ENCODE peak calls at places on chromosomes 6 and 20, in six cellular contexts. M, H, J, B, Q and P are unnamed samples. For H3K4me1, the result is how much of the 10 kb centered on the place peaks cover.

GRCh38 chr6:157944983-157945931 is 36.4 kb upstream of the SYNJ2 start:
- DNase-seq in Q (no peak), H (no peak), M (no peak), J (no peak), B (no peak), P (no peak)

GRCh38 chr6:101832371-101832770 is 438.9 kb downstream of the GRIK2 start:
- DNase-seq in M (no peak), Q (no peak), J (no peak), H (no peak), B (no peak), P (no peak)

GRCh38 chr6:38730136-38730862 is 15.2 kb downstream of the DNAH8 start:
- DNase-seq in Q (no peak), J (no peak), B (no peak), M (no peak), H (no peak), P (no peak)

GRCh38 chr6:112330071-112330876 is 16.9 kb upstream of the RFPL4B start:
- DNase-seq in J (no peak), H (no peak), B (no peak), M (no peak), Q (no peak), P (no peak)

GRCh38 chr6:168067081-168067480 is 11.9 kb downstream of the FRMD1 start:
- DNase-seq in H (no peak), Q (no peak), B (no peak), M (no peak), J (no peak), P (no peak)

GRCh38 chr20:61422636-61423425 is 170.8 kb downstream of the CDH4 start:
- DNase-seq in Q (no peak), J (no peak), H (no peak), M (no peak), B (no peak), P (no peak)

GRCh38 chr20:61899971-61900370 is 165.7 kb downstream of the TAF4 start:
- DNase-seq in H (no peak), M (no peak), J (no peak), Q (no peak), B (no peak), P (no peak)

GRCh38 chr6:37316071-37316470 is 37.7 kb upstream of the RNF8 start:
- DNase-seq in J (no peak), Q (no peak), H (no peak), B (no peak), M (no peak), P (no peak)

GRCh38 chr6:90610671-90611542 is 24.0 kb upstream of the MAP3K7 start:
- DNase-seq in J (no peak), Q (peak), M (no peak), H (no peak), B (no peak), P (no peak)

GRCh38 chr20:63064310-63064709 is 57.5 kb upstream of the BHLHE23 start:
- DNase-seq in Q (peak), H (no peak), B (no peak), M (no peak), J (no peak), P (no peak)

GRCh38 chr20:6142348-6142993 is 19.6 kb upstream of the FERMT1 start:
- DNase-seq in H (no peak), M (peak), B (peak), J (peak), Q (peak), P (peak)

GRCh38 chr6:132932566-132932965 is 118.2 kb downstream of the RPS12 start:
- DNase-seq in B (no peak), Q (no peak), M (no peak), J (no peak), H (no peak), P (no peak)

GRCh38 chr6:128822271-128822670 is 60.7 kb upstream of the LAMA2 start:
- DNase-seq in B (no peak), J (no peak), M (no peak), H (no peak), Q (no peak), P (no peak)

GRCh38 chr20:41483553-41483930 is 116.9 kb upstream of the EMILIN3 start:
- DNase-seq in H (no peak), J (no peak), Q (no peak), B (no peak), M (no peak), P (no peak)

GRCh38 chr20:10603971-10604864 is 69.6 kb downstream of the JAG1 start:
- DNase-seq in B (no peak), J (peak), M (peak), Q (no peak), H (no peak), P (no peak)

GRCh38 chr6:19699990-19700389 is 137.2 kb upstream of the ID4 start:
- DNase-seq in H (no peak), M (no peak), B (no peak), Q (no peak), J (no peak), P (no peak)

GRCh38 chr6:6973721-6974120 is 134.0 kb upstream of the RREB1 start:
- DNase-seq in J (no peak), H (no peak), M (no peak), Q (no peak), B (no peak), P (no peak)

GRCh38 chr6:106469882-106470281 is 109.4 kb downstream of the CRYBG1 start:
- DNase-seq in Q (no peak), H (no peak), M (no peak), J (no peak), B (no peak), P (no peak)

GRCh38 chr6:83113258-83113657 is 45.8 kb downstream of the DOP1A start:
- DNase-seq in B (no peak), Q (no peak), H (no peak), J (no peak), M (no peak), P (no peak)

GRCh38 chr20:37850724-37851123 is 52.2 kb upstream of the VSTM2L start:
- DNase-seq in J (no peak), H (no peak), B (no peak), M (no peak), Q (peak), P (no peak)

GRCh38 chr6:148179786-148180185 is 162.9 kb upstream of the SASH1 start:
- DNase-seq in Q (peak), B (no peak), J (no peak), M (peak), H (no peak), P (no peak)

GRCh38 chr20:2507875-2508630 is 662 bp downstream of the ZNF343 start:
- DNase-seq in B (no peak), Q (peak), M (no peak), J (peak), H (no peak), P (no peak)

GRCh38 chr6:379367-380181 is 12.0 kb upstream of the IRF4 start:
- DNase-seq in J (no peak), M (no peak), Q (no peak), B (no peak), H (no peak), P (no peak)

GRCh38 chr20:309306-309840 is 12.0 kb downstream of the ZCCHC3 start:
- DNase-seq in M (no peak), B (no peak), H (no peak), J (no peak), Q (no peak), P (no peak)

GRCh38 chr6:96116674-96117073 is 100.9 kb downstream of the FUT9 start:
- DNase-seq in Q (peak), H (no peak), M (no peak), B (no peak), J (no peak), P (no peak)

GRCh38 chr6:106128981-106129761 is 43.0 kb downstream of the PRDM1 start:
- DNase-seq in M (no peak), H (no peak), Q (no peak), B (no peak), J (no peak), P (no peak)

GRCh38 chr6:38933426-38933825 is 115.2 kb upstream of the GLP1R start:
- DNase-seq in Q (no peak), M (peak), J (peak), H (no peak), B (no peak), P (no peak)

GRCh38 chr6:139230421-139230840 is 61.4 kb downstream of the TXLNB start:
- DNase-seq in J (no peak), Q (no peak), M (no peak), H (no peak), B (no peak), P (no peak)

DNA sequence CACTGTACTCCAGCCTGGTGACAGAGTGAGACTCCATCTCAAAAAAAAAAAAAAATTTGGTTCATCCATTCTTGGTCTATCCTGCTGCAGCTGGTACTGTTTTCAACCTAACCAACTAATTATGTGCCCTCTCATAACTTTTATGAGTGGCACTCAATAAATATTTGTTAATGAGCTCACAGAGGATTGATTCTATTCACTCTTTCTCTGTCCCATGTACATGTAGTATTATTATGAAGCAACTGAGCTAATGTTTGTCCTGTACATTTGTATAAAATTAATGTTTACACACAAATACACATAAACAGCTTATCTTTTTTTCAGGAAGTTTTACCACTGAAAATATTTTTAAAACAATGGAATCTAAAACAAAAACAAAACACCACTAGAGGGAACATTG is 10.1 kb downstream of the RIPOR2 start:
- DNase-seq in H (no peak), Q (no peak), B (no peak), J (no peak), M (no peak), P (no peak)
- H3K4me1 ChIP-seq in H (under half), Q (under half), B (under half), J (under half), M (under half), P (under half)

GRCh38 chr6:32963870-32964269 is 4.5 kb upstream of the BRD2 start:
- DNase-seq in M (no peak), B (no peak), H (no peak), Q (no peak), J (no peak), P (no peak)

GRCh38 chr6:32964776-32965175 is 3.6 kb upstream of the BRD2 start:
- DNase-seq in J (no peak), B (no peak), H (no peak), M (no peak), Q (no peak), P (no peak)

GRCh38 chr6:32960563-32960962 is 7.7 kb upstream of the HLA-DMA start:
- DNase-seq in Q (no peak), B (no peak), H (no peak), M (no peak), J (no peak), P (no peak)

GRCh38 chr6:32965901-32966300 is 2.5 kb upstream of the BRD2 start:
- DNase-seq in M (no peak), J (no peak), H (no peak), Q (no peak), B (no peak), P (no peak)

DNA sequence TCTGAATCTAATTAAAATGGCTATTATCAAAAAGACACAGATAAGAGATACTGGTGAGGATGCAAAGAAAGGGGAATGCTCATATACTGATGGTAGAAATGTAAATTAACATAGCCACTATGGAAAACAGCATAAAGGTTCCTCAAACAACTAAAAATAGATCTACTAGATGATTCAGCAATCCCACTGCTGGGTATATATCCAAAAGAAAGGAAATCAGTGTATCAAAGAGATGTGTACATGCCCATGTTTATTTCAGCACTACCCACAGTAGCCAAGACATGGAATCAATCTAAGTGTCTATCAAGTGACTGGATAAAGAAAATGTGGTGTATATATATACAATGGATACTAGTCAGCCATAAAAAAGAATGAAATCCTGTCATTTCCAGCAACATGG is 6.0 kb upstream of the BRD2 start:
- DNase-seq in H (no peak), J (no peak), Q (no peak), M (no peak), B (no peak), P (no peak)
- TF ChIP-seq ZNF274 in H (no peak), J (no peak), Q (no peak), M (no peak), B (no peak), P (no peak)

DNA sequence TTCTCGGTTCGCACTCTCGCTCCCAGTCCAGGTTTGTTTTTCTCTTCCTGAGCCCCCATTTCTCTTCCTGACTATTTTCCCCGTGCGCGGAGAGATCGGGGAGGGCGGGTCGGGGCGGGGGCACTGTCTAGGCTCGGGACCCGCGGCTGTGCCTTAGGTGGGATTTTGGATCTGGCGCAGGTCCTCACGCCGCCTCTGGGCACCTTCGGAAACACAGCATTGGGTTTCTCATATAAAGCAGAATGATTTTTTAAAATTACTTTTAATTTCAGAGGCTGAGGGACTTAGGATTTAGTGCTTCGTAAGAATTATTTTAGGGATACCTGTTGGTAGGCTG is 324 bp downstream of the STX11 start:
- DNase-seq in J (no peak), H (peak), Q (no peak), B (no peak), M (peak), P (no peak)
- H3K9ac ChIP-seq in J (no peak), H (no peak), Q (no peak), B (peak), M (peak), P (peak)

GRCh38 chr20:35618372-35619131 is 2.9 kb downstream of the SPAG4 start:
- DNase-seq in J (no peak), H (no peak), B (no peak), Q (no peak), M (no peak), P (no peak)

GRCh38 chr20:35615667-35616464 is at the start of gene SPAG4:
- DNase-seq in J (no peak), M (no peak), B (no peak), H (peak), Q (peak), P (peak)

GRCh38 chr20:35618032-35618371 is 2.4 kb downstream of the SPAG4 start:
- DNase-seq in H (no peak), B (no peak), Q (no peak), M (no peak), J (no peak), P (no peak)

GRCh38 chr20:35616465-35617396 is 1.1 kb downstream of the SPAG4 start:
- DNase-seq in B (peak), J (peak), Q (peak), M (peak), H (no peak), P (peak)

DNA sequence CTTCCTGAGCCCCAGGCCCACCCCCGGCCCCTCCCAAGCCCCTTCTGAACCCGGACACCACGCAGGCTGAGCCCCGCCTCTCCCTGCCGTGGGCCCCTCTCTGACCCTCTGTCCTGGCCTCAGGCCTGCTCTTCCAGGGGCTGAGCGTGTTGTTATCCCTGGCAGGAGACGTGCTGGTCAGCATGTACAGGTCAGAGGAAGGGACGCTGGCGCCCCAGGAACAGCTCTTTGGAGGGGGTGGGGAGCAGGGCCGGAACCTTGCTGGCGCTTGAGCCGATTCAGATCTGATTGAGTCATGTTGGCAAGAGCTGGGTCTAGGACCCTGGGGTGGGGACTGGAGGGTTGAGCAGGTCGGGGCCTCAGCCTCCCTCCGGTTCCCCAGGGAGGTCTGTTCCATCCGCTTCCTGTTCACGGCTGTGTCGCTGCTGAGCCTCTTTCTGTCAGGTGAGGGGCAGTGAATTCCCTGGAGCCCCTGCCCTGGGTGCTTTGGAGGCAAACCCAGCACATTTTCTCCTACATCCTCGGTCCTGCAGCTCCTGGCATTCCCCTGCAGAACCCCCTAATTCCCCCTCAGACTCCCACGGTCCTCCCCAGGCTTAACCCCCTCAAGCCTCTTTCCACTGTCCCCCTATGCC is 1.9 kb downstream of the SPAG4 start:
- DNase-seq in J (peak), Q (peak), M (no peak), B (peak), H (no peak), P (peak)
- H3K4me1 ChIP-seq in J (under half), Q (under half), M (under half), B (under half), H (under half), P (under half)